ENCODE peak calls at places on chromosomes 3 and 15, in eight cellular contexts. Y is body of pancreas, V is adrenal gland, O is esophagus squamous epithelium, Z is ovary, I is suprapubic skin, W is right lobe of liver, P is A549. F is an unnamed sample.
A peak's percentile ranks its signal among the peaks of the same experiment; 100 is the strongest.

GRCh38 chr3:4140921-4141320 is 162.2 kb upstream of the SETMAR start:
- DNase-seq in Y (no peak), V (no peak), O (no peak), Z (no peak), I (no peak), W (no peak), P (no peak), F (no peak)

GRCh38 chr15:57259511-57260143 is 116.7 kb upstream of the CGNL1 start:
- DNase-seq in Y (no peak), V (no peak), O (no peak), Z (no peak), I (no peak), W (no peak), P (no peak), F (peak; percentile 29)

GRCh38 chr3:150238043-150238802 is 169.9 kb upstream of the TSC22D2 start:
- DNase-seq in Y (peak; percentile 21), V (no peak), O (no peak), Z (no peak), I (no peak), W (no peak), P (no peak), F (no peak)

GRCh38 chr3:101509811-101510210 is 3.2 kb downstream of the SENP7 start:
- DNase-seq in Y (no peak), V (no peak), O (no peak), Z (no peak), I (no peak), W (no peak), P (no peak), F (no peak)

GRCh38 chr3:128080323-128080898 is 28.2 kb downstream of the SEC61A1 start:
- DNase-seq in Y (no peak), V (peak; percentile 49), O (no peak), Z (no peak), I (no peak), W (peak; percentile 3), P (no peak), F (no peak)

GRCh38 chr3:142151240-142151639 is 1.9 kb upstream of the TFDP2 start:
- DNase-seq in Y (no peak), V (no peak), O (no peak), Z (no peak), I (no peak), W (no peak), P (no peak), F (no peak)

GRCh38 chr15:95345867-95346266 is 984.6 kb upstream of the NR2F2 start:
- DNase-seq in Y (no peak), V (no peak), O (no peak), Z (no peak), I (no peak), W (no peak), P (no peak), F (no peak)

GRCh38 chr15:26516102-26516980 is 256.5 kb downstream of the GABRB3 start:
- DNase-seq in Y (no peak), V (no peak), O (no peak), Z (no peak), I (no peak), W (no peak), P (no peak), F (no peak)

GRCh38 chr3:146138904-146139303 is 22.1 kb downstream of the PLOD2 start:
- DNase-seq in Y (no peak), V (no peak), O (no peak), Z (no peak), I (no peak), W (no peak), P (no peak), F (no peak)

GRCh38 chr3:124107074-124107473 is 115.2 kb upstream of the ROPN1 start:
- DNase-seq in Y (no peak), V (no peak), O (no peak), Z (no peak), I (no peak), W (no peak), P (no peak), F (no peak)

GRCh38 chr3:197309528-197310361 is 11.3 kb upstream of the DLG1 start:
- DNase-seq in Y (no peak), V (no peak), O (no peak), Z (no peak), I (no peak), W (no peak), P (no peak), F (no peak)

GRCh38 chr15:56208641-56209155 is 35.0 kb downstream of the RFX7 start:
- DNase-seq in Y (no peak), V (no peak), O (no peak), Z (no peak), I (no peak), W (no peak), P (no peak), F (no peak)

GRCh38 chr3:70861234-70861633 is 548.8 kb upstream of the MDFIC2 start:
- DNase-seq in Y (no peak), V (no peak), O (no peak), Z (no peak), I (no peak), W (no peak), P (no peak), F (no peak)

GRCh38 chr3:55622116-55622515 is 135.0 kb upstream of the WNT5A start:
- DNase-seq in Y (no peak), V (no peak), O (no peak), Z (no peak), I (no peak), W (no peak), P (no peak), F (no peak)

GRCh38 chr3:88113311-88114162 is 36.2 kb upstream of the C3orf38 start:
- DNase-seq in Y (peak; percentile 65), V (peak; percentile 78), O (no peak), Z (peak; percentile 49), I (no peak), W (peak; percentile 49), P (peak; percentile 37), F (peak; percentile 53)

DNA sequence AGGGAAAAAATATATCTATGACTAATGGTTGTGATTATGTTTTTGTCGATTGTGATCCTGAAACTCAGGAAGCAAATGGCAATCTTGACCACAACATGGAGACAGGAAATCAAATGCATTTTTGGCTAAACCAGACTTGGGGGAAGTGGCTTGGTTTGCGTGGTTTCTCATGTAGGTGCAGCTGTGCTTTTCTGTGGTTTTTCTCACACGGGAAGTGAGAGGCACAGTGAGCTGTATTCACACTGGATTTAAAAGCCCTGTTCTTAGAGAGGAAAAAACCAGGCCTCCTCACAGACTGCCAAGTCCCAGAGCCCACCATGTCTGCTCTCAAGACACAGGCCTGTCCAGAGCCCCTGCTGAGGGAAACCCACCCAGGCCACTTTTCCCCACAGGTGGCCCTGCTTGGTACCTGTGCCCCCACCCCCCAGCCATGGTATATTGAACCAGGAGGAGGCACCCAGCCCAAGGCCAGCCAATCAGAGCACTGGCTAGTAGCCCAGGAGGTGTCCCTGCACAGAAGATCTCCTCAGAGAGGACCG is 46.2 kb downstream of the BTD start:
- DNase-seq in Y (peak; percentile 74), V (no peak), O (no peak), Z (no peak), I (no peak), W (no peak), P (no peak), F (peak; percentile 54)
- TF ChIP-seq POLR2A in Y (peak; percentile 36), V (no peak), O (no peak), Z (no peak), I (no peak), W (no peak), P (no peak), F (no peak)

GRCh38 chr15:42092666-42093445 is 1.5 kb downstream of the PLA2G4D start:
- DNase-seq in Y (no peak), V (no peak), O (no peak), Z (no peak), I (no peak), W (no peak), P (no peak), F (no peak)
- H3K4me1 ChIP-seq in Y (peaks cover 15% of the 10 kb centered on the region), V (no peaks in the 10 kb centered on the region), O (peaks cover 17% of the 10 kb centered on the region), Z (no peaks in the 10 kb centered on the region), I (peaks cover 30% of the 10 kb centered on the region), W (no peaks in the 10 kb centered on the region), P (no peaks in the 10 kb centered on the region), F (no peaks in the 10 kb centered on the region)

GRCh38 chr3:108509873-108510272 is 523 bp downstream of the MYH15 start:
- DNase-seq in Y (no peak), V (no peak), O (no peak), Z (no peak), I (no peak), W (no peak), P (no peak), F (no peak)
- H3K27ac ChIP-seq in Y (no peak overlapping the region), V (no peak overlapping the region), O (no peak overlapping the region), Z (no peak overlapping the region), I (no peak overlapping the region), W (no peak overlapping the region), P (no peak overlapping the region), F (no peak overlapping the region)

DNA sequence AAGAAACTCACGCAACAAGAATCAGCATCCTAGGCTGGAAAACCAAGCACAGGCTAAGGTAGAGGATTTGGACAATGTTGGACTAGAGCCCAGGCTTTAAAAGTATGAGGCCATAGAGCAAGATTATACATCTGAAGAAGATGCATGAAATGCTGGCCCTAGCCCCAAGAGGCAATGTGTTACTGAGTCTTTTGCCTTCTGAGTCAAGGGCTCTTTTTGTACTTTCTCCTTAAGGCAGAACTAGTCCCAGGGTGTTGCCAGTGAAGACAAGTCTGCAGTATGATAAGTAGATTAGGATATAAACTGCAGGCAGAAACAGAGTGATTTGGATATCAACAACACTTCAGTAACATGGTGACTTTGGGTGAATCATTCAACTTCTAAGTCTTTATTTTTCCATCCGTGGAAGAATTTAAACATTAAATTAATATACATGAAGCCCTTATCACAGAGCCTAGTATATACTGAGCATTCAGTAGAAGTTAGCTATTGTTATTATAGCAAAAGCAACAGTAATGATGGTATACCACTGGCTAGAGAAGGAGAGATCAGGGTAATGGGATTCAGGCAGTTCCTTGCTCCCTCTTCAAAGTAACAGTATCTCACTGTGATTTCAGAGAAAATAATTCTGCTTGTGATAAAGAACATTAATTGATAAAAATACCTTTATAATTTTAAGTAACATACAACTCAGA is 99.9 kb upstream of the MLF1 start:
- DNase-seq in Y (no peak), V (no peak), O (no peak), Z (no peak), I (no peak), W (no peak), P (no peak), F (no peak)
- TF ChIP-seq POLR2A in Y (no peak), V (no peak), O (no peak), Z (no peak), I (no peak), W (no peak), P (no peak), F (no peak)

DNA sequence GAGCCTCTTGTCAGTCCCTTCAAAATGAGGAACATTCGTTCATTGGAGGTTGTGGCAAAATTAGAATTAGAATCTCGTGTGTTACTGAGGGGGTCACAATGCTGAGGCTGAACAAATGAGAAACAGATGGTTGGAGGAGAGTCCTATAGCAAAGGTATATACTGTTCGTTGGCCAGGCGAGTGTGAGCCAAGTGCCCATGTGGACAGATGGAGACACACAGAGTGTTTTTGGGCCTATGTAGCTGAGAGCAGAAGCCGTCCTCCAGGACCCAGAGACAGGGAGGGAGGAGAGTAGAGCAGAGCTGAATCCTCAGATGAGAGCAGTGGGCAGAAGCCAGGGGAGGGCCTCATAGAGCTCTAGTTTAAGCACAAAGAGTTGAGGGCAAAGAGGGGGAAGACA is 98.9 kb downstream of the NR1D2 start:
- DNase-seq in Y (no peak), V (no peak), O (no peak), Z (no peak), I (no peak), W (no peak), P (no peak), F (no peak)
- H3K4me1 ChIP-seq in Y (no peaks in the 10 kb centered on the region), V (peaks cover 4% of the 10 kb centered on the region), O (peaks cover 22% of the 10 kb centered on the region), Z (peaks cover 16% of the 10 kb centered on the region), I (peaks cover 40% of the 10 kb centered on the region), W (no peaks in the 10 kb centered on the region), P (peaks cover 13% of the 10 kb centered on the region), F (peaks cover 6% of the 10 kb centered on the region)

F was measured in transverse colon.